ENCODE peak calls at places on chromosomes 7 and 10, in eight cellular contexts. S is GM10248; O is activated CD4-positive, alpha-beta T cell treated with anti-CD3 and anti-CD28 coated beads for 48 hours; R is fibroblast of the aortic adventitia; U is T-cell; Y is hepatocyte; A is stimulated activated CD8-positive, alpha-beta memory T cell treated with anti-CD3 and anti-CD28 coated beads, Interleukin-4, amount 100 ng/mL, for 4 hours; G is cardiac fibroblast. D is an unnamed sample.

GRCh38 chr10:63166742-63167258 is 33.7 kb downstream of the NRBF2 start:
- DNase-seq in S (peak), O (no peak), R (peak), U (no peak), Y (peak), A (no peak), G (peak), D (peak)

GRCh38 chr7:33700001-33700899 is 205.1 kb upstream of the BMPER start:
- DNase-seq in S (no peak), O (no peak), R (no peak), U (no peak), Y (no peak), A (no peak), G (no peak), D (no peak)

GRCh38 chr10:59734063-59734462 is 19.2 kb downstream of the MRLN start:
- DNase-seq in S (no peak), O (no peak), R (no peak), U (no peak), Y (no peak), A (no peak), G (no peak), D (no peak)

GRCh38 chr10:88163572-88163971 is 300.1 kb downstream of the PTEN start:
- DNase-seq in S (no peak), O (no peak), R (no peak), U (no peak), Y (no peak), A (no peak), G (no peak), D (no peak)

GRCh38 chr10:32245760-32246159 is 101.2 kb downstream of the EPC1 start:
- DNase-seq in S (no peak), O (no peak), R (no peak), U (no peak), Y (no peak), A (no peak), G (no peak), D (no peak)

GRCh38 chr10:131094406-131095108 is 217.0 kb downstream of the TCERG1L start:
- DNase-seq in S (no peak), O (no peak), R (no peak), U (no peak), Y (peak), A (no peak), G (no peak), D (no peak)

GRCh38 chr10:110558034-110558433 is 9.5 kb upstream of the SMC3 start:
- DNase-seq in S (no peak), O (no peak), R (no peak), U (no peak), Y (no peak), A (no peak), G (no peak), D (no peak)

GRCh38 chr10:132829403-132829802 is 43.5 kb upstream of the NKX6-2 start:
- DNase-seq in S (no peak), O (no peak), R (no peak), U (no peak), Y (no peak), A (no peak), G (no peak), D (no peak)

GRCh38 chr10:17425584-17426262 is 28.7 kb downstream of the ST8SIA6 start:
- DNase-seq in S (no peak), O (peak), R (no peak), U (peak), Y (no peak), A (peak), G (no peak), D (no peak)

GRCh38 chr7:100684534-100685042 is 9.5 kb downstream of the GIGYF1 start:
- DNase-seq in S (no peak), O (no peak), R (no peak), U (no peak), Y (peak), A (no peak), G (no peak), D (no peak)

GRCh38 chr7:128055668-128056067 is 24.4 kb upstream of the LRRC4 start:
- DNase-seq in S (no peak), O (no peak), R (no peak), U (no peak), Y (no peak), A (no peak), G (no peak), D (no peak)

GRCh38 chr7:147547252-147547897 is 1043.2 kb upstream of the C7orf33 start:
- DNase-seq in S (no peak), O (peak), R (no peak), U (no peak), Y (peak), A (no peak), G (peak), D (peak)

GRCh38 chr7:46754135-46754730 is 827.7 kb downstream of the TNS3 start:
- DNase-seq in S (no peak), O (no peak), R (peak), U (no peak), Y (no peak), A (no peak), G (peak), D (no peak)

GRCh38 chr7:150947761-150948680 is 30.1 kb downstream of the KCNH2 start:
- DNase-seq in S (no peak), O (no peak), R (no peak), U (no peak), Y (no peak), A (no peak), G (no peak), D (no peak)

GRCh38 chr7:74572301-74573090 is 85.0 kb upstream of the GTF2I start:
- DNase-seq in S (no peak), O (no peak), R (no peak), U (no peak), Y (no peak), A (no peak), G (no peak), D (no peak)

GRCh38 chr7:103887853-103888602 is 101.4 kb downstream of the RELN start:
- DNase-seq in S (no peak), O (no peak), R (no peak), U (no peak), Y (no peak), A (no peak), G (no peak), D (peak)

D was measured in NAMALWA.